ENCODE peak calls at places on chromosomes 16 and 17, in five cellular contexts. One of them, this sample, is unnamed.

GRCh38 chr16:12613131-12613991 is 190.3 kb downstream of the CPPED1 start:
- DNase-seq in A549: peak
- DNase-seq in heart right ventricle: no peak
- DNase-seq in IMR-90: peak
- DNase-seq in Peyer's patch: peak
- DNase-seq in this sample: no peak

GRCh38 chr17:7034955-7035590 is 742 bp upstream of the SLC16A13 start:
- DNase-seq in A549: no peak
- DNase-seq in heart right ventricle: no peak
- DNase-seq in Peyer's patch: no peak
- DNase-seq in IMR-90: no peak
- DNase-seq in this sample: no peak

GRCh38 chr16:84677849-84678248 is 22.0 kb upstream of the USP10 start:
- DNase-seq in A549: no peak
- DNase-seq in heart right ventricle: no peak
- DNase-seq in Peyer's patch: no peak
- DNase-seq in IMR-90: no peak
- DNase-seq in this sample: no peak

GRCh38 chr17:48307814-48308411 is 122.1 kb downstream of the SKAP1 start:
- DNase-seq in heart right ventricle: peak
- DNase-seq in IMR-90: peak
- DNase-seq in Peyer's patch: peak
- DNase-seq in A549: peak
- DNase-seq in this sample: no peak

GRCh38 chr16:79437764-79438728 is 162.5 kb downstream of the MAF start:
- DNase-seq in A549: no peak
- DNase-seq in Peyer's patch: no peak
- DNase-seq in IMR-90: no peak
- DNase-seq in heart right ventricle: peak
- DNase-seq in this sample: no peak

GRCh38 chr16:68388124-68388523 is 60.2 kb downstream of the SMPD3 start:
- DNase-seq in Peyer's patch: no peak
- DNase-seq in heart right ventricle: no peak
- DNase-seq in IMR-90: no peak
- DNase-seq in A549: no peak
- DNase-seq in this sample: no peak

GRCh38 chr16:68280160-68280559 is 15.8 kb downstream of the SLC7A6 start:
- DNase-seq in heart right ventricle: no peak
- DNase-seq in IMR-90: no peak
- DNase-seq in Peyer's patch: no peak
- DNase-seq in A549: no peak
- DNase-seq in this sample: no peak

GRCh38 chr17:8150194-8151119 is 1.7 kb downstream of the PER1 start:
- DNase-seq in A549: no peak
- DNase-seq in IMR-90: no peak
- DNase-seq in Peyer's patch: no peak
- DNase-seq in heart right ventricle: peak
- DNase-seq in this sample: no peak

GRCh38 chr17:59845595-59846390 is 47.0 kb downstream of the TUBD1 start:
- DNase-seq in heart right ventricle: no peak
- DNase-seq in A549: peak
- DNase-seq in Peyer's patch: no peak
- DNase-seq in IMR-90: peak
- DNase-seq in this sample: no peak

GRCh38 chr16:81576696-81577095 is 132.1 kb downstream of the CMIP start:
- DNase-seq in Peyer's patch: no peak
- DNase-seq in IMR-90: no peak
- DNase-seq in heart right ventricle: no peak
- DNase-seq in A549: no peak
- DNase-seq in this sample: no peak

GRCh38 chr16:69563605-69564580 is 1.9 kb upstream of the NFAT5 start:
- DNase-seq in Peyer's patch: no peak
- DNase-seq in IMR-90: peak
- DNase-seq in heart right ventricle: no peak
- DNase-seq in A549: no peak
- DNase-seq in this sample: no peak

GRCh38 chr16:66878067-66878466 is 2.2 kb upstream of the PDP2 start:
- DNase-seq in IMR-90: no peak
- DNase-seq in A549: no peak
- DNase-seq in heart right ventricle: no peak
- DNase-seq in Peyer's patch: no peak
- DNase-seq in this sample: no peak

GRCh38 chr16:68273896-68274295 is 9.6 kb downstream of the SLC7A6 start:
- DNase-seq in heart right ventricle: no peak
- DNase-seq in A549: no peak
- DNase-seq in Peyer's patch: no peak
- DNase-seq in IMR-90: no peak
- DNase-seq in this sample: no peak

GRCh38 chr17:46198233-46198632 is 5.0 kb upstream of the KANSL1 start:
- DNase-seq in A549: no peak
- DNase-seq in heart right ventricle: no peak
- DNase-seq in IMR-90: no peak
- DNase-seq in Peyer's patch: no peak
- DNase-seq in this sample: no peak

GRCh38 chr16:16036359-16036792 is 87.0 kb downstream of the ABCC1 start:
- DNase-seq in Peyer's patch: no peak
- DNase-seq in heart right ventricle: no peak
- DNase-seq in IMR-90: no peak
- DNase-seq in A549: no peak
- DNase-seq in this sample: no peak

GRCh38 chr17:1894753-1895339 is 65.0 kb downstream of the RPA1 start:
- DNase-seq in heart right ventricle: no peak
- DNase-seq in Peyer's patch: no peak
- DNase-seq in IMR-90: no peak
- DNase-seq in A549: no peak
- DNase-seq in this sample: no peak

GRCh38 chr16:69823831-69824563 is 61.9 kb downstream of the WWP2 start:
- DNase-seq in IMR-90: no peak
- DNase-seq in heart right ventricle: peak
- DNase-seq in Peyer's patch: no peak
- DNase-seq in A549: no peak
- DNase-seq in this sample: no peak

GRCh38 chr17:73481672-73482071 is 162.6 kb downstream of the SDK2 start:
- DNase-seq in heart right ventricle: no peak
- DNase-seq in A549: no peak
- DNase-seq in Peyer's patch: no peak
- DNase-seq in IMR-90: no peak
- DNase-seq in this sample: no peak

GRCh38 chr17:77636835-77637806 is 321.4 kb upstream of the TNRC6C start:
- DNase-seq in Peyer's patch: no peak
- DNase-seq in IMR-90: no peak
- DNase-seq in heart right ventricle: no peak
- DNase-seq in A549: no peak
- DNase-seq in this sample: no peak

GRCh38 chr16:273547-274421 is 2.0 kb downstream of the RGS11 start:
- DNase-seq in heart right ventricle: no peak
- DNase-seq in A549: peak
- DNase-seq in IMR-90: no peak
- DNase-seq in Peyer's patch: peak
- DNase-seq in this sample: no peak

GRCh38 chr17:6700948-6701307 is 12.2 kb downstream of the SLC13A5 start:
- DNase-seq in IMR-90: no peak
- DNase-seq in Peyer's patch: no peak
- DNase-seq in A549: no peak
- DNase-seq in heart right ventricle: no peak
- DNase-seq in this sample: no peak

GRCh38 chr16:4688674-4689045 is 4.7 kb upstream of the NUDT16L1 start:
- DNase-seq in heart right ventricle: no peak
- DNase-seq in A549: no peak
- DNase-seq in IMR-90: no peak
- DNase-seq in Peyer's patch: no peak
- DNase-seq in this sample: no peak

GRCh38 chr16:85286066-85286712 is 173.9 kb upstream of the CIBAR2 start:
- DNase-seq in Peyer's patch: no peak
- DNase-seq in heart right ventricle: peak
- DNase-seq in IMR-90: peak
- DNase-seq in A549: no peak
- DNase-seq in this sample: peak

GRCh38 chr16:4477966-4478365 is 1.8 kb downstream of the HMOX2 start:
- DNase-seq in IMR-90: peak
- DNase-seq in A549: no peak
- DNase-seq in Peyer's patch: no peak
- DNase-seq in heart right ventricle: no peak
- DNase-seq in this sample: no peak

GRCh38 chr16:23105309-23105708 is 43.9 kb downstream of the USP31 start:
- DNase-seq in Peyer's patch: no peak
- DNase-seq in IMR-90: no peak
- DNase-seq in heart right ventricle: no peak
- DNase-seq in A549: no peak
- DNase-seq in this sample: no peak

DNA sequence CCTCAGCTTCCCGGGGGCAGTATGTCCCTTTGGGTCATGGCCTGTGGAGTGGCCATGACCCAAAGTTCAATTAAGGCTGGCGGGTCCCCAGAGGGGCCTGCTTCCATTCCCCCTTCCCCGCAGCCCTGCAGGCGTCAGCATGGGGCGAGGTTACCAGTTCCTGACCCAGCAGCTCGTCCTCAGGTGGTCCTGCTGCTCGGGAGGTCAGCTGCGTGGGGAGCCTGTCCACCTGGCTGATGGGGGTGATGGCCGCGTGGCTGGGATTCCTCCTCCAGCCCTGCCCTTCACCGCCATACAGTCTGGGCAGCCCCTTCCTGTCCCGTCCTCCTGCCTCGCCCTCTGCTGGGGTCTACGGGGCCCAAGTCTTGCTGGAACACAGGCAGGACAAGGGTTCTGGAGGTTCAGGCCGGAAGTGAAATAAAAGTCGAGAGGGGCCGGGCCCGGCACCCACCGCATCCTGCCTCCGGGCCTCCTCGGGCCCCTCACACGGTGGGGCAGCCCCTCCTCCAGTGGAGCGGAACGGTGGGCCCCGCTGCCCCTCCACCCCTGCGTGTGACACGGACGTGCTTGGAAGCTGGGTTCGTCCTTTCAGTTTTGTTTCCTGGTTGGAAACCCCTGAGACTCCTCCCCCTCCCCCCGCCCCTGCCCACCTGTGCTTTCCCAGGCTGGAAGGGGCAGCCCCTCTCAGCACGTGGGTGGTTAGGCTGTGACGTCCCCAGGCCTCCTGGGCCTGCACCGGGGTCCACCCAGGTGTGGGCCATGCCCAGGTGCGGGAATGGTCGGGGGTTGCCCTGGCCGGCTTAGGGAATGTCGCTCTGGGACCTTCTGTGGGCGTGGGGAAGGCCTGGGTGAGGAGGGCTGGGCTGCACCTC is 6.8 kb downstream of the UBALD2 start:
- DNase-seq in A549: no peak
- DNase-seq in heart right ventricle: no peak
- DNase-seq in Peyer's patch: no peak
- DNase-seq in IMR-90: no peak
- DNase-seq in this sample: no peak
- H3K27ac ChIP-seq in A549: peak
- H3K27ac ChIP-seq in heart right ventricle: peak
- H3K27ac ChIP-seq in Peyer's patch: peak
- H3K27ac ChIP-seq in IMR-90: no peak
- H3K27ac ChIP-seq in this sample: peak

DNA sequence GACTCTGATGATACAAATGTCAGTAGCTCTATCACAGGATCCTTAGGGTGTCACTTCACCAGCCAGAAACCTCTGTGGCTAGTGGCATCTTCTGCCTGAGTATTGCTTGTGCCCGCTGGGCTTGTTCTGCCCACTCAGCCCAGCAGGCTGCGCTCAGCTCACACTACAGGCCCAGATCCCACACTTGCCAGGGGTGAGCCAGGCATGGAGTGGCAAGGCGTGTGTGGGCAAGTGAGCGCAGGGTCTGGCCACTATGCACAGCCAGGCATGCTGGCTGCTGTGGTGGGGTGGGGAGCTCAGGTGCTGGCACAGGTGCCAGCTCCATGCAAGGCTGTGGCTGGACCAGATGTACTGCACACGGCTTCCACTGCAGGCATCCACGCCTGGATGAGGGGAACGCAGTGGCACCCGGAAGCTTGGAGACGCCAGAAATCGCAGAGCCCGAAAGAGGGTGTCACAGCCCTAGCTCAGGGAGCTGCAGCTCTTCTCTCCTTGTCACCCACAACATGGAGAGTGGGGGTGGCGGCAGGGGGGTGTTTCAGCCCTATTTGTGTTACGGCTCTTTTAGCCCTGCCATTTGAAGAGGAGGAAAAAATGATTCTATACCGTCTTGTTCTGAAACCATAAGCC is 10.2 kb downstream of the CFAP97D1 start:
- DNase-seq in heart right ventricle: no peak
- DNase-seq in Peyer's patch: no peak
- DNase-seq in A549: no peak
- DNase-seq in IMR-90: no peak
- DNase-seq in this sample: no peak
- TF ChIP-seq CTCF in heart right ventricle: no peak
- TF ChIP-seq CTCF in Peyer's patch: peak
- TF ChIP-seq CTCF in A549: no peak
- TF ChIP-seq CTCF in IMR-90: peak
- TF ChIP-seq CTCF in this sample: no peak

GRCh38 chr17:4234406-4234805 is 29.4 kb downstream of the ANKFY1 start:
- DNase-seq in A549: no peak
- DNase-seq in heart right ventricle: no peak
- DNase-seq in Peyer's patch: no peak
- DNase-seq in IMR-90: peak
- DNase-seq in this sample: no peak

GRCh38 chr17:4236456-4236855 is 27.3 kb downstream of the ANKFY1 start:
- DNase-seq in IMR-90: peak
- DNase-seq in A549: no peak
- DNase-seq in heart right ventricle: no peak
- DNase-seq in Peyer's patch: no peak
- DNase-seq in this sample: no peak

GRCh38 chr17:4235372-4236279 is 28.2 kb downstream of the ANKFY1 start:
- DNase-seq in A549: no peak
- DNase-seq in Peyer's patch: no peak
- DNase-seq in heart right ventricle: no peak
- DNase-seq in IMR-90: peak
- DNase-seq in this sample: no peak

GRCh38 chr17:4232168-4232813 is 31.5 kb downstream of the ANKFY1 start:
- DNase-seq in heart right ventricle: no peak
- DNase-seq in Peyer's patch: no peak
- DNase-seq in A549: no peak
- DNase-seq in IMR-90: peak
- DNase-seq in this sample: no peak

DNA sequence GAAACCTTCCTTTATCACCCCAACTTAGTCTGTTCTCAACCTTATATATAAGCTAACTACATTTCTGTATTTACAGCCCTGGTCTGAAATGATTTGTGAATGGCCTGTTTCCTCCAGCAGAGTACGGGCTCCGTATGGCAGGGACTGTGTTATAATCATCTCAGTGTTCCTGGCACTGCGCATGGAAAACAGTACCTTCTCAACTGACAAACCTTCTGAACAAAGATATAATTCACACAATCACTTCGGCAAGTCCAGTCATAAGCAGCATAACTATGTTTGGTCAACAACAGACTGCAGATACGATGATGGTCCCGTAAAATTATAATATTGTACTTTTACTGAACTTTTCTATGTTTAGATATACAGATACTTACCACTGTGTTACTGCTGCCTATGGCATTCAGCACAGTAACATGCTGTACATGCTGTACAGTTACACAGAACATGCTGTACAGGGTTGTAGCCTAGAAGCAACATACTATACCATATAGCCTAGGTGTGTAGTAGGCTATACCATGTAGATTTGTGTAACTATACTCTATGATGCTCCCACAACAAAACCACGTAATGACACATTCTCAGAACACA is 30.0 kb downstream of the ANKFY1 start:
- DNase-seq in heart right ventricle: no peak
- DNase-seq in Peyer's patch: no peak
- DNase-seq in IMR-90: no peak
- DNase-seq in A549: no peak
- DNase-seq in this sample: no peak
- H3K4me3 ChIP-seq in heart right ventricle: no peak
- H3K4me3 ChIP-seq in Peyer's patch: no peak
- H3K4me3 ChIP-seq in IMR-90: no peak
- H3K4me3 ChIP-seq in A549: no peak
- H3K4me3 ChIP-seq in this sample: no peak

GRCh38 chr16:3190949-3191353 is 2.9 kb downstream of the OR1F1 start:
- DNase-seq in Peyer's patch: no peak
- DNase-seq in heart right ventricle: no peak
- DNase-seq in A549: no peak
- DNase-seq in IMR-90: no peak
- DNase-seq in this sample: no peak
- H3K27ac ChIP-seq in Peyer's patch: no peak
- H3K27ac ChIP-seq in heart right ventricle: no peak
- H3K27ac ChIP-seq in A549: peak
- H3K27ac ChIP-seq in IMR-90: no peak
- H3K27ac ChIP-seq in this sample: no peak

This sample was measured in thoracic aorta.